ENCODE peak calls at places on chromosomes 2 and 18, in six cellular contexts. D is tibial artery, P is Peyer's patch, F is neural progenitor cell, U is foreskin fibroblast, W is A549. K is an unnamed sample.
A peak's percentile ranks its signal among the peaks of the same experiment; 100 is the strongest.

GRCh38 chr2:151205601-151206000 is 56.1 kb downstream of the RBM43 start:
- DNase-seq in D (no peak), P (no peak), F (no peak), U (no peak), W (no peak), K (no peak)

GRCh38 chr2:127637725-127638252 is 8.2 kb upstream of the GPR17 start:
- DNase-seq in D (no peak), P (no peak), F (peak; percentile 28), U (peak; percentile 88), W (peak; percentile 51), K (no peak)

GRCh38 chr2:8327371-8328100 is 354.3 kb upstream of the ID2 start:
- DNase-seq in D (no peak), P (no peak), F (no peak), U (no peak), W (no peak), K (no peak)

GRCh38 chr18:3246636-3247242 is 862 bp upstream of the MYL12A start:
- DNase-seq in D (peak; percentile 45), P (peak; percentile 58), F (peak; percentile 40), U (peak; percentile 36), W (no peak), K (no peak)

GRCh38 chr2:177275671-177276070 is 11.1 kb upstream of the NFE2L2 start:
- DNase-seq in D (no peak), P (no peak), F (no peak), U (no peak), W (peak; percentile 53), K (no peak)

GRCh38 chr2:199018826-199019225 is 438.9 kb downstream of the SATB2 start:
- DNase-seq in D (no peak), P (no peak), F (no peak), U (peak; percentile 31), W (no peak), K (no peak)

GRCh38 chr2:101036562-101036961 is 34.5 kb downstream of the RPL31 start:
- DNase-seq in D (no peak), P (no peak), F (no peak), U (peak; percentile 56), W (no peak), K (no peak)

GRCh38 chr2:60794271-60794863 is 38.3 kb downstream of the PAPOLG start:
- DNase-seq in D (no peak), P (no peak), F (no peak), U (peak; percentile 26), W (peak; percentile 35), K (no peak)

GRCh38 chr2:45119038-45119437 is 109.8 kb upstream of the SIX2 start:
- DNase-seq in D (no peak), P (no peak), F (no peak), U (peak; percentile 72), W (peak; percentile 62), K (no peak)

GRCh38 chr2:226333388-226333787 is 466.2 kb downstream of the IRS1 start:
- DNase-seq in D (no peak), P (no peak), F (no peak), U (no peak), W (no peak), K (no peak)

GRCh38 chr2:31327505-31327904 is 87.0 kb downstream of the XDH start:
- DNase-seq in D (no peak), P (no peak), F (no peak), U (no peak), W (no peak), K (no peak)

GRCh38 chr2:11357428-11357972 is 13.1 kb upstream of the ROCK2 start:
- DNase-seq in D (no peak), P (no peak), F (no peak), U (peak; percentile 55), W (no peak), K (no peak)

GRCh38 chr2:237591021-237591370 is 462 bp upstream of the RAB17 start:
- DNase-seq in D (no peak), P (peak; percentile 85), F (no peak), U (no peak), W (no peak), K (no peak)

GRCh38 chr2:206245178-206245778 is 29.2 kb upstream of the ZDBF2 start:
- DNase-seq in D (no peak), P (no peak), F (no peak), U (no peak), W (no peak), K (no peak)

GRCh38 chr2:1079873-1080799 is 129.5 kb downstream of the SNTG2 start:
- DNase-seq in D (no peak), P (no peak), F (no peak), U (no peak), W (no peak), K (no peak)

GRCh38 chr18:27674411-27674810 is 489.3 kb upstream of the CHST9 start:
- DNase-seq in D (no peak), P (no peak), F (no peak), U (no peak), W (no peak), K (no peak)

DNA sequence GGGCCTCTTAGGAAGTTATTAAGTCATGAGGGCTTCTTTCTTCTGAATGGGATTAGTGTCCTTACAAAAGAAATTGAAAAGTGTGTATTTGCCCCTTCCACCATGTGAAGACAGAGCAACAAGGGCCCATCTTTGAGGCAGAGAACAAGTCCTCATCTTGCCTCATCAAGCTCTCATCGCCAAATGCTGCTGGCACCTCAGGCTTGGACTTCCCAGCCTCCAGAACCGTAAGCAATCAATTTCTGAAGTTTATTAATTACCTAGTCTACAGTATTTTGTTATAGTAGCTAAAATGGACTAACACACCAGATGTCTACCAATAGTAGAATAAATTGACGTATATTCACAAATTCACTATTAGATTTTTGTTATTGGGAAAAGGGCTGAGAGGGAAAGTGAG is 74.6 kb downstream of the CCDC148 start:
- DNase-seq in D (no peak), P (no peak), F (no peak), U (no peak), W (no peak), K (no peak)
- TF ChIP-seq CTCF in D (no peak), P (no peak), F (no peak), U (no peak), W (no peak), K (no peak)

GRCh38 chr2:156986339-156986988 is 271.0 kb upstream of the GALNT5 start:
- DNase-seq in D (no peak), P (no peak), F (peak; percentile 62), U (no peak), W (peak; percentile 5), K (no peak)
- TF ChIP-seq CTCF in D (no peak), P (no peak), F (no peak), U (no peak), W (no peak), K (no peak)

GRCh38 chr18:78021196-78021595 is 771.5 kb downstream of the GALR1 start:
- DNase-seq in D (no peak), P (no peak), F (peak; percentile 20), U (no peak), W (no peak), K (no peak)
- TF ChIP-seq CTCF in D (no peak), P (no peak), F (peak; percentile 36), U (no peak), W (no peak), K (no peak)

DNA sequence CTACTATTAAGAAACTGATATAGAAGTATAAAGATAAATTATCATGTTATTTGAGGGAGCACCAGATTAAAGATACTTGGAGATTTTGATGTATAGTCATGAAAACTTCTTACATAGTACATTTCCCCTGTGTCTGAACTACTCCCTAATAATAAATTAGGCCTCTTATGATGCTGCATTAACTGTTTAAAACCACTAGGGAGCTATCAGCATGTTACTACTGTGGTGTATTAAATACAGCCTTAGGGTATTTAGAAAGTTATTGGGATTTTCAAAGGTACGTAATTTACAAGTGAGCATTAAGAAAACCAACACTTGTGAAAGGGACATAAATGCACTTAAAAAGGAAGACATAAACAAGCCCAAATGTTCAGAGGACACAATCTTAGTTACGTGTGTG is 714.0 kb downstream of the EPHA4 start:
- DNase-seq in D (no peak), P (no peak), F (no peak), U (no peak), W (no peak), K (no peak)
- TF ChIP-seq CTCF in D (no peak), P (no peak), F (peak; percentile 13), U (no peak), W (no peak), K (no peak)

GRCh38 chr18:10006261-10006903 is 92.6 kb downstream of the VAPA start:
- DNase-seq in D (no peak), P (no peak), F (no peak), U (peak; percentile 72), W (peak; percentile 3), K (no peak)
- TF ChIP-seq CTCF in D (peak; percentile 23), P (no peak), F (no peak), U (peak; percentile 20), W (no peak), K (no peak)

GRCh38 chr2:158943973-158944372 is 24.5 kb upstream of the TANC1 start:
- DNase-seq in D (no peak), P (no peak), F (no peak), U (no peak), W (no peak), K (no peak)
- TF ChIP-seq CTCF in D (no peak), P (no peak), F (no peak), U (no peak), W (no peak), K (no peak)